ENCODE peak calls at places on chromosomes 3 and 15, in nine cellular contexts. X is PC-3, B is astrocyte, C is prostate gland, R is lower leg skin, Y is AG10803, E is neural progenitor cell, K is left lung, V is GM12865. M is an unnamed sample.

GRCh38 chr3:46097691-46098241 is 70.5 kb upstream of the XCR1 start:
- DNase-seq in C (no peak), X (no peak), V (peak), E (no peak), R (no peak), Y (peak), K (no peak), B (no peak), M (no peak)

GRCh38 chr3:116399701-116400261 is 45.5 kb downstream of the LSAMP start:
- DNase-seq in R (no peak), C (no peak), E (no peak), K (no peak), B (no peak), X (no peak), V (no peak), Y (no peak), M (no peak)

GRCh38 chr3:121883507-121883906 is 10.7 kb upstream of the SLC15A2 start:
- DNase-seq in Y (peak), K (no peak), R (no peak), V (peak), B (peak), C (no peak), X (peak), E (peak), M (no peak)

GRCh38 chr3:184169896-184170875 is 4.5 kb upstream of the AP2M1 start:
- DNase-seq in X (no peak), C (no peak), R (no peak), B (no peak), Y (no peak), K (no peak), V (no peak), E (no peak), M (no peak)

GRCh38 chr15:94119923-94120775 is 111.2 kb upstream of the MCTP2 start:
- DNase-seq in X (peak), V (peak), E (peak), Y (peak), K (peak), C (peak), R (no peak), B (peak), M (peak)

GRCh38 chr15:63104727-63105126 is 16.9 kb upstream of the LACTB start:
- DNase-seq in K (peak), C (no peak), Y (peak), V (no peak), R (peak), E (no peak), X (no peak), B (peak), M (peak)

GRCh38 chr3:15346516-15346915 is 14.1 kb upstream of the SH3BP5 start:
- DNase-seq in V (no peak), X (no peak), Y (no peak), B (no peak), E (no peak), R (no peak), K (no peak), C (no peak), M (no peak)

GRCh38 chr15:68205949-68206539 is 912 bp upstream of the CALML4 start:
- DNase-seq in Y (no peak), E (no peak), B (no peak), X (no peak), R (peak), V (no peak), C (no peak), K (peak), M (no peak)

GRCh38 chr3:45078910-45079522 is 52.9 kb downstream of the CLEC3B start:
- DNase-seq in V (peak), C (no peak), X (peak), E (no peak), R (no peak), K (no peak), Y (peak), B (peak), M (no peak)

GRCh38 chr3:103002447-103002846 is 567.6 kb downstream of the ZPLD1 start:
- DNase-seq in X (no peak), C (no peak), K (no peak), V (no peak), R (no peak), B (peak), Y (no peak), E (no peak), M (no peak)

GRCh38 chr15:97875513-97876285 is 84.8 kb upstream of the ARRDC4 start:
- DNase-seq in V (no peak), Y (peak), E (no peak), R (no peak), X (no peak), B (no peak), K (no peak), C (no peak), M (no peak)

GRCh38 chr3:142623209-142623608 is 27.0 kb downstream of the PLS1 start:
- DNase-seq in R (no peak), C (no peak), E (no peak), B (no peak), Y (no peak), X (no peak), V (no peak), K (no peak), M (no peak)
- TF ChIP-seq CTCF in R (no peak), C (no peak), E (no peak), B (no peak), Y (no peak), X (no peak), V (no peak), K (no peak), M (no peak)

DNA sequence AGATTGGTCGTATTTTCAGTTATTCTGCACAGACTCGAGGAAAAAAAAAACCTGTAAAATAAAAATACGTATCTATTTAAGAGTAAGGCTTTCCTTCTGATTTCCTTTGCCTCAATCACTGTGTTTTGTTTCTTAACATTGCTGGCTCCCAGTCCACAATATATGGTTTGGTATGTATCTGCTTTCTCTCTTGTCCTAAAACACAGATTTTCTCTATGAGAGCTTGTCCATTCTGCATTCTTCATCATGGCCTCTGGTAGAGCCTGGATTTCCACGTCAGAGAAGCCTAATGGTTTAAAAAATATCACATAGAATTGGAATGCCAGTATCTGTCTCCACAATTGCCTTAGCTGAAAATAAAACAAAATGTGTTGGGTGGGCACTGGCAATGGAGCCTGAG is 1.8 kb downstream of the CD200 start:
- DNase-seq in V (no peak), R (no peak), C (no peak), X (no peak), K (no peak), E (no peak), B (no peak), Y (no peak), M (no peak)
- H3K4me3 ChIP-seq in V (no peak), R (no peak), C (no peak), X (no peak), K (peak), E (peak), B (no peak), Y (no peak), M (no peak)

DNA sequence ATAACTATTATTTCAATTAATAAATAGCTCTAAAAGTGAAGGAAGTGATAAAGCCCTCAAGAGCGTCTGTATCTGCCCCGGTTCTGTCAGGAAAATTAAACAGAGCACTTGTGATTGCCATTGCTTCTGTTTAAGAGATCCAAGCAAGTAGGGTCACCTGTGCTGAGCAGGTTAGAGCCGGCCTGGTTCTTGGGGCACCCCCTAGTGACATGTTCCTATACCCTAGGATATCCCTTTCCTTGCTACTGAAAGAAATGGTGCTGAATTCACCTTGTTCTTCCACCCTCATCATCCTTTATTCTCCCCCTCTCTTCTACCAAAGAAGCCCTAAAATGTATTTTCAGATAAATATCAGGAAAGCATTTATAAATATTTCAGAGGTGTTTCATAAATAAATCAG is 323.5 kb downstream of the RORA start:
- DNase-seq in E (peak), B (no peak), X (no peak), V (peak), C (no peak), K (peak), Y (no peak), R (no peak), M (no peak)
- TF ChIP-seq CTCF in E (peak), B (no peak), X (no peak), V (peak), C (no peak), K (no peak), Y (no peak), R (no peak), M (no peak)

GRCh38 chr15:33283603-33284002 is 27.2 kb upstream of the RYR3 start:
- DNase-seq in K (no peak), C (no peak), X (no peak), E (no peak), V (no peak), Y (no peak), B (no peak), R (no peak), M (no peak)

GRCh38 chr15:33282226-33283020 is 28.3 kb upstream of the RYR3 start:
- DNase-seq in X (no peak), E (no peak), R (no peak), V (no peak), K (no peak), C (no peak), B (no peak), Y (no peak), M (no peak)

GRCh38 chr15:33277689-33278088 is 33.1 kb upstream of the RYR3 start:
- DNase-seq in X (no peak), K (no peak), E (no peak), B (no peak), R (no peak), V (no peak), C (no peak), Y (no peak), M (no peak)

GRCh38 chr15:33279613-33280205 is 31.1 kb upstream of the RYR3 start:
- DNase-seq in C (no peak), V (no peak), K (no peak), E (no peak), R (no peak), B (peak), Y (peak), X (peak), M (no peak)

DNA sequence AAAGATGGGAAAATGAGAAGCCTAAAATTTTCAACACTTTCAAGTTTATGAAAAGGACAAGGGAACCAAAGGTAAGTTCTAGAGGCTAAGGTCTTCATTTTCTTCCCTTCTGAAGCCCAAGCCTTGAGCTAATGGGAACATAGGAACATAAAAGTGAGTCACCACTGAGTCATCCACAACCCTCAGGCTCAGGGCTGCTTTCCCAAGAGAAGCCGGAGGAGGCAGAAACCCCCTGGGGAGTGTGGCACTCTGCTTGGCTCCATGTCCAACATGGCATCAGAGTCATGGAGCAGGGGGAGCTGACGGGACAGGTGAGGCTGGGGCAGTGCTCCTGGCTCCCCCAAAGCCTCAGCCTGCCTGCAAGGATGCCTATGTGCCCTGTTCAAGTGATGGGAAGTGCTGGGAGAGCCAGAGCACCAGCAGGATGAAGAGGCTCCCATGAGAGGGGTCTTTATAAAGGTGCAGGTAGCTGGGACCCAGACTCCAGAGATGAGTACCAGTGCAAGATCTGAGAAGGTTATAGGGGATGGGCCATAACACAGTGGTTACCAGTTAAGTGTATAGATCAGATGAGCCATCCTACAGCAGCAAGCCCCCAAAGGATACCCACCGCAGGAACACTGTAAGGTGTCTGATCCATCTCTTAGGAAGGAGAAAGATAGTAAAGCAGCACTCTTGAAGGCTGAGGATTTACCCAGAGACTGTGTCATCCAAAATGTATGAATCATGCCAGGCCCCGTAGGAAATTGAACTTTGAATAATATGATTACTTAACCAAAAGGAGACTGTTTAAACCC is 31.8 kb upstream of the RYR3 start:
- DNase-seq in B (peak), X (peak), R (no peak), Y (peak), K (peak), E (no peak), C (no peak), V (no peak), M (peak)
- H3K4me3 ChIP-seq in B (no peak), X (peak), R (no peak), Y (no peak), K (no peak), E (no peak), C (no peak), V (no peak), M (no peak)

M was measured in AG09309.